ENCODE peak calls at places on chromosome 2, in five cellular contexts. A, L, G, I and Z are unnamed samples.

GRCh38 chr2:165872101-165872791 is 78.2 kb upstream of the GALNT3 start:
- DNase-seq in G (no peak), I (no peak), L (no peak), A (no peak), Z (no peak)

GRCh38 chr2:18309188-18309587 is 251.3 kb downstream of the RDH14 start:
- DNase-seq in L (no peak), A (no peak), G (no peak), I (no peak), Z (no peak)

GRCh38 chr2:86679036-86679435 is 41.1 kb upstream of the RMND5A start:
- DNase-seq in L (no peak), A (no peak), G (no peak), I (no peak), Z (no peak)

GRCh38 chr2:234679766-234680687 is 183.1 kb upstream of the ARL4C start:
- DNase-seq in L (no peak), I (peak), A (peak), G (peak), Z (peak)

GRCh38 chr2:204177977-204178522 is 241.5 kb downstream of the ICOS start:
- DNase-seq in G (no peak), I (peak), A (peak), L (no peak), Z (no peak)

GRCh38 chr2:69190743-69191425 is 177.9 kb downstream of the ANTXR1 start:
- DNase-seq in G (no peak), A (no peak), I (no peak), L (no peak), Z (no peak)

GRCh38 chr2:99150691-99151090 is 4.1 kb downstream of the TSGA10 start:
- DNase-seq in L (no peak), I (no peak), G (no peak), A (no peak), Z (no peak)

GRCh38 chr2:102117488-102117887 is 25.1 kb upstream of the IL1R1 start:
- DNase-seq in L (no peak), G (no peak), I (no peak), A (no peak), Z (no peak)

GRCh38 chr2:43212931-43213330 is 13.5 kb downstream of the ZFP36L2 start:
- DNase-seq in I (peak), L (no peak), A (no peak), G (no peak), Z (no peak)

GRCh38 chr2:46012618-46013240 is 284.5 kb upstream of the EPAS1 start:
- DNase-seq in L (no peak), I (no peak), A (no peak), G (no peak), Z (no peak)

GRCh38 chr2:30191107-30191506 is 40.2 kb upstream of the LBH start:
- DNase-seq in A (no peak), L (no peak), I (no peak), G (no peak), Z (no peak)

GRCh38 chr2:30446602-30447148 is 371 bp upstream of the LCLAT1 start:
- DNase-seq in I (no peak), L (no peak), G (no peak), A (no peak), Z (no peak)

GRCh38 chr2:10534514-10535250 is 86.6 kb upstream of the ODC1 start:
- DNase-seq in L (no peak), I (no peak), A (peak), G (no peak), Z (no peak)

GRCh38 chr2:232544674-232545073 is 5.2 kb downstream of the CHRNG start:
- DNase-seq in I (no peak), G (no peak), A (no peak), L (no peak), Z (no peak)

GRCh38 chr2:177646791-177647190 is 254.2 kb downstream of the AGPS start:
- DNase-seq in I (no peak), G (no peak), L (no peak), A (no peak), Z (no peak)

GRCh38 chr2:10344105-10345066 is 41.7 kb downstream of the HPCAL1 start:
- DNase-seq in G (no peak), I (no peak), A (no peak), L (no peak), Z (no peak)

GRCh38 chr2:227472265-227473018 is 486 bp downstream of the AGFG1 start:
- DNase-seq in A (no peak), I (peak), L (no peak), G (peak), Z (no peak)

GRCh38 chr2:40213071-40213470 is 238.8 kb downstream of the SLC8A1 start:
- DNase-seq in I (no peak), A (no peak), L (no peak), G (no peak), Z (no peak)

GRCh38 chr2:201939366-201939985 is 94.2 kb upstream of the FZD7 start:
- DNase-seq in G (peak), I (no peak), L (no peak), A (no peak), Z (no peak)

GRCh38 chr2:187299122-187299906 is 148.7 kb downstream of the CALCRL start:
- DNase-seq in I (no peak), G (no peak), L (no peak), A (no peak), Z (no peak)

GRCh38 chr2:231929961-231930600 is 3.9 kb upstream of the NPPC start:
- DNase-seq in L (no peak), I (peak), G (no peak), A (no peak), Z (no peak)

GRCh38 chr2:219444566-219445091 is 10.0 kb downstream of the SPEG start:
- DNase-seq in A (no peak), G (no peak), L (no peak), I (no peak), Z (no peak)

GRCh38 chr2:178426388-178426787 is 24.6 kb downstream of the PRKRA start:
- DNase-seq in G (no peak), A (no peak), I (no peak), L (no peak), Z (no peak)

GRCh38 chr2:31193806-31194205 is 23.5 kb downstream of the CAPN14 start:
- DNase-seq in L (no peak), I (no peak), G (no peak), A (no peak), Z (no peak)

GRCh38 chr2:85409719-85410583 is at the start of gene CAPG:
- DNase-seq in I (peak), L (no peak), A (no peak), G (no peak), Z (no peak)

GRCh38 chr2:29014331-29014730 is 33.2 kb downstream of the TOGARAM2 start:
- DNase-seq in I (peak), G (no peak), L (no peak), A (no peak), Z (no peak)

GRCh38 chr2:24708537-24709152 is 84.5 kb downstream of the PTRHD1 start:
- DNase-seq in G (no peak), L (no peak), I (no peak), A (no peak), Z (no peak)

GRCh38 chr2:146873646-146874259 is 971.1 kb upstream of the ACVR2A start:
- DNase-seq in G (no peak), A (no peak), L (no peak), I (no peak), Z (no peak)

GRCh38 chr2:205166749-205167148 is 515.6 kb upstream of the NRP2 start:
- DNase-seq in G (no peak), I (peak), L (no peak), A (no peak), Z (no peak)

GRCh38 chr2:128232965-128233789 is 85.5 kb downstream of the HS6ST1 start:
- DNase-seq in A (peak), L (peak), G (peak), I (peak), Z (peak)

GRCh38 chr2:128236491-128237035 is 82.1 kb downstream of the HS6ST1 start:
- DNase-seq in A (no peak), I (no peak), G (no peak), L (no peak), Z (no peak)

GRCh38 chr2:128234613-128235012 is 84.1 kb downstream of the HS6ST1 start:
- DNase-seq in I (no peak), L (no peak), G (no peak), A (no peak), Z (no peak)

GRCh38 chr2:128235581-128235980 is 83.1 kb downstream of the HS6ST1 start:
- DNase-seq in A (no peak), G (no peak), L (no peak), I (no peak), Z (no peak)

DNA sequence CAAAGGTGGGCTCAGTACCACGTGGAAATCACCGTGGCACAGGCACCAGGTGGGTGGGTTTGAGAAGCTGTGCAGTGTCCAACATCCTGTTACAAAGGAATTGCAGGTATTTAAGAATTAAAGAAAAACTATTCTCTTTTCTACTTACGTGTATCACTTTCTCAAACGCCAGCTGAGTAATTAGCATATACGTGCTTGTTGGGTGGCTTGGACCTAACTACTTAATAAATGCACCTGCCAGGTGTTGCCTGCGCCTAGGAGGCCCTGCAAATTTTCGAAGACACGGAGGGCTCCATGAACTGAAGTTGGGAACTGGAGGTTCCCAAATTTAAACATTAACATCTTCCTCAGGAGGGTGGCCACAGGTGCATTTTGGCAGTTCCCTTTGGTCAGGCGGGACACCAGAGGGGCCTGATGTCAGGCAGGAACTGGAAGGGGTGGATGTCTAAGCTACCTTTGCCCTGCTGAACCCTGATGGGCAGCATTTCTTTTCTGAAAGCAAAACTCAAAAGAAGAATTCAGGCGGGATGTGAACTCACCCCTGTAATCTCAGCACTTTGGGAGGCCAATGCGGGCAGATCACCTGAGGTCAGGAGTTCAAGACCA is 84.8 kb downstream of the HS6ST1 start:
- DNase-seq in G (no peak), L (no peak), A (no peak), I (no peak), Z (no peak)
- TF ChIP-seq CTCF in G (no peak), L (no peak), A (no peak), I (no peak), Z (no peak)

DNA sequence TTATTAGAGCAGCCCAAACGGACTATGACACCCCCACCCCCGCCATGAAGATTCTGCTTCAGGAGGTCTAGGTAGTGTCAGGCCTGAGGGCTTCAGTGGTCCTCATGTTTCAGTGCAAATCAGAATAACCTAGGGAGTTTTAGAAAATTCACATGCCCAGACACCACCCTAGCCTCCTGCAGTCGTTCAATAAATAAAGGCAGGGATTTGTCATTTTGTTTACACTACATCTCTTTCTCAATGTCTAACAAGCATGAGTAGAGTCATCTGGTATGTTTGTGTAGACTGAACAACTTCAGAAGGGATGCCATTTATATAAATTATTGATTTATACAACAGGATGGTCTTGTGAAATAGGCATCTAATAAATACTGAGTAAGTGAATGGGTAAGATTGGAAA is 112.1 kb upstream of the SERPINE2 start:
- DNase-seq in G (no peak), L (no peak), A (peak), I (no peak), Z (no peak)
- H3K4me3 ChIP-seq in G (no peak), L (no peak), A (no peak), I (no peak), Z (no peak)

GRCh38 chr2:161432107-161432506 is 16.0 kb downstream of the TBR1 start:
- DNase-seq in I (no peak), A (no peak), L (no peak), G (no peak), Z (no peak)
- TF ChIP-seq CTCF in I (no peak), A (no peak), L (no peak), G (no peak), Z (no peak)

GRCh38 chr2:176158855-176159677 is 2.0 kb downstream of the HOXD3 start:
- DNase-seq in I (no peak), G (no peak), A (no peak), L (no peak), Z (no peak)
- H3K4me3 ChIP-seq in I (no peak), G (no peak), A (no peak), L (no peak), Z (peak)

GRCh38 chr2:75290600-75291140 is 91.3 kb upstream of the TACR1 start:
- DNase-seq in I (no peak), G (no peak), A (no peak), L (no peak), Z (no peak)
- TF ChIP-seq CTCF in I (peak), G (no peak), A (peak), L (peak), Z (peak)

GRCh38 chr2:133636287-133636686 is 68.0 kb upstream of the NCKAP5 start:
- DNase-seq in A (no peak), I (no peak), G (no peak), L (no peak), Z (no peak)

GRCh38 chr2:133633851-133634250 is 65.6 kb upstream of the NCKAP5 start:
- DNase-seq in G (no peak), I (no peak), L (no peak), A (no peak), Z (peak)

GRCh38 chr2:133635115-133635514 is 66.9 kb upstream of the NCKAP5 start:
- DNase-seq in I (no peak), A (no peak), G (no peak), L (no peak), Z (no peak)

GRCh38 chr2:133627741-133628140 is 59.5 kb upstream of the NCKAP5 start:
- DNase-seq in A (no peak), L (no peak), I (no peak), G (no peak), Z (no peak)

GRCh38 chr2:133633309-133633708 is 65.0 kb upstream of the NCKAP5 start:
- DNase-seq in G (no peak), A (no peak), I (no peak), L (no peak), Z (no peak)
- H3K4me3 ChIP-seq in G (no peak), A (no peak), I (no peak), L (no peak), Z (no peak)

GRCh38 chr2:70651727-70652126 is 98.1 kb upstream of the TGFA start:
- DNase-seq in G (no peak), L (no peak), I (no peak), A (no peak), Z (no peak)
- TF ChIP-seq CTCF in G (no peak), L (no peak), I (no peak), A (no peak), Z (no peak)